ENCODE peak calls at places on chromosomes 16 and 17, in nine cellular contexts. P, N, J, T, Y, S, V, G and B are unnamed samples.

GRCh38 chr16:21023509-21024202 is 123.1 kb downstream of the LYRM1 start:
- DNase-seq in Y (no peak), T (peak), S (no peak), P (no peak), N (peak), V (no peak), G (peak), J (no peak), B (no peak)

GRCh38 chr17:79714129-79714528 is 16.6 kb upstream of the ENPP7 start:
- DNase-seq in G (no peak), S (no peak), N (no peak), J (no peak), P (no peak), V (no peak), Y (no peak), T (no peak), B (no peak)

GRCh38 chr17:6712058-6712853 is 913 bp downstream of the SLC13A5 start:
- DNase-seq in N (no peak), S (no peak), V (no peak), T (no peak), J (no peak), P (no peak), Y (no peak), G (peak), B (no peak)

GRCh38 chr17:65498831-65499230 is 62.6 kb downstream of the AXIN2 start:
- DNase-seq in N (no peak), S (no peak), Y (no peak), P (no peak), G (no peak), T (no peak), J (no peak), V (no peak), B (no peak)

GRCh38 chr16:27335349-27336052 is 21.7 kb downstream of the IL4R start:
- DNase-seq in G (no peak), V (no peak), S (no peak), P (no peak), J (no peak), Y (no peak), N (no peak), T (no peak), B (no peak)

GRCh38 chr17:2549392-2550211 is 37.9 kb upstream of the METTL16 start:
- DNase-seq in T (no peak), G (peak), Y (no peak), N (no peak), V (no peak), S (no peak), J (no peak), P (no peak), B (no peak)

GRCh38 chr16:77789646-77790370 is 1.4 kb downstream of the VAT1L start:
- DNase-seq in N (no peak), S (no peak), G (peak), P (no peak), V (no peak), Y (no peak), J (no peak), T (no peak), B (no peak)

GRCh38 chr16:88344411-88345030 is 38.2 kb upstream of the ZNF469 start:
- DNase-seq in Y (peak), J (no peak), N (no peak), S (no peak), V (no peak), G (no peak), T (no peak), P (no peak), B (no peak)

GRCh38 chr17:29707212-29707571 is 84.5 kb upstream of the CORO6 start:
- DNase-seq in S (no peak), V (no peak), G (no peak), N (no peak), J (no peak), Y (no peak), P (no peak), T (peak), B (no peak)

GRCh38 chr16:69563605-69564580 is 1.9 kb upstream of the NFAT5 start:
- DNase-seq in T (peak), Y (no peak), V (peak), P (peak), G (peak), S (peak), N (no peak), J (no peak), B (peak)

GRCh38 chr17:41009301-41009760 is 403 bp upstream of the KRTAP3-1 start:
- DNase-seq in S (no peak), T (no peak), Y (no peak), N (no peak), J (no peak), V (no peak), P (no peak), G (peak), B (no peak)

GRCh38 chr17:41010421-41010820 is 1.5 kb upstream of the KRTAP3-1 start:
- DNase-seq in Y (no peak), G (no peak), T (no peak), J (no peak), V (no peak), S (no peak), N (no peak), P (no peak), B (no peak)

GRCh38 chr17:41009936-41010335 is 1.0 kb upstream of the KRTAP3-1 start:
- DNase-seq in N (no peak), P (no peak), S (no peak), J (no peak), T (no peak), Y (no peak), V (no peak), G (no peak), B (no peak)

GRCh38 chr17:41013181-41013580 is 4.3 kb upstream of the KRTAP3-1 start:
- DNase-seq in N (no peak), T (no peak), S (no peak), G (peak), V (no peak), J (no peak), Y (no peak), P (no peak), B (no peak)

DNA sequence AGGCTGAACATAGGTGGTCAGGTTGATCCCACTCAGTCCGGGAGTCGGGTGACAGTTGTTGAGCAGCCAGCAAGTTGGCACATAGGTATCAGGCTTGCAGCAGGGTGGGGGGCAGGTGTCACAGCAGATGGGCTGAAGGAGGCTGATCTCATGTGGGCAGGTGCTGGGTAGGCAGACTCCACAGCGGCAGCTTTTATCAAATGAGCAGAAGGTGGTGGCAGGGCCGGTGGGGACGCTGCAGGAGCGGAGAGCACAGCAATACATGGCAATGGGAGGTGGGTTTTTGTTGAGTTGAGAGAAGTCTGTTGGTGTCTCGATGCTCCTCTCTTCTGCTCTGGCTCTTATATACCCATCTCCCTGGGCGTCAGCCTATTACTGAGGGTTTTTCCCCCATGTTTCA is at the start of gene KRTAP3-1:
- DNase-seq in S (no peak), Y (no peak), P (no peak), G (no peak), V (no peak), J (no peak), N (no peak), T (no peak), B (no peak)
- H3K27ac ChIP-seq in S (no peak), Y (no peak), P (no peak), G (no peak), V (no peak), J (no peak), N (no peak), T (no peak), B (no peak)

GRCh38 chr17:15268465-15268864 is 3.3 kb upstream of the PMP22 start:
- DNase-seq in P (no peak), S (no peak), G (no peak), N (peak), Y (no peak), J (no peak), V (no peak), T (no peak), B (no peak)

GRCh38 chr17:15268003-15268402 is 2.9 kb upstream of the PMP22 start:
- DNase-seq in N (no peak), Y (no peak), G (no peak), S (no peak), T (no peak), J (no peak), V (no peak), P (no peak), B (no peak)

GRCh38 chr17:15269087-15269486 is 4.0 kb upstream of the PMP22 start:
- DNase-seq in J (no peak), P (no peak), N (no peak), S (no peak), T (no peak), Y (no peak), V (no peak), G (no peak), B (no peak)

GRCh38 chr17:15270628-15271381 is 5.7 kb upstream of the PMP22 start:
- DNase-seq in S (no peak), J (no peak), N (no peak), Y (no peak), V (no peak), T (no peak), G (no peak), P (no peak), B (no peak)

DNA sequence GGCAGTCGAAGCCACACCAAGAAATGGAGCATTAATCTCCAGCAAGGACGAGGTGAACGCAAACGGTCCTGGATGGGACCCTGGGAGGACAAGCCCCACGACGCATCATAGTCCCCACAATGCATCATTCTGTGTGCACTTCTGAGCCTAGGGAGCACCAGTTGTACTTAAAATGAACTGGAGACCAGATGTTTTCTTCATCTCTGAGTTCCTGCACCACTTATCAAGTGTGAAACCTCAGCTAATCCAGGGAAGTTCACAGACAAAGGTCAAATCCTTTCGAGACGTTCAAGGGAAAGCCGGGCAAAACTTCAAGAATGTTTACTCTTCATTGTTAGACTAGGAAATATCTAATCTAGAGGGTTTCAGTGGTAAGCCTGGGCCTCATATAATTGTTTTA is 4.6 kb upstream of the PMP22 start:
- DNase-seq in P (no peak), J (no peak), Y (no peak), S (no peak), G (peak), V (no peak), N (peak), T (no peak), B (no peak)
- H3K27ac ChIP-seq in P (no peak), J (no peak), Y (no peak), S (no peak), G (no peak), V (no peak), N (peak), T (no peak), B (no peak)

GRCh38 chr16:53789159-53789558 is 85.2 kb downstream of the FTO start:
- DNase-seq in S (no peak), Y (no peak), T (no peak), N (no peak), G (no peak), P (no peak), V (no peak), J (no peak), B (no peak)
- H3K27ac ChIP-seq in S (no peak), Y (no peak), T (no peak), N (no peak), G (no peak), P (no peak), V (no peak), J (no peak), B (no peak)

GRCh38 chr17:41407226-41407625 is 9.8 kb upstream of the KRT31 start:
- DNase-seq in T (no peak), G (no peak), N (no peak), P (no peak), Y (no peak), J (no peak), V (no peak), S (no peak), B (no peak)
- H3K27ac ChIP-seq in T (no peak), G (no peak), N (no peak), P (no peak), Y (no peak), J (no peak), V (no peak), S (no peak), B (no peak)

GRCh38 chr16:70647461-70648359 is 1.4 kb downstream of the IL34 start:
- DNase-seq in V (no peak), P (no peak), J (no peak), S (no peak), N (no peak), G (no peak), Y (no peak), T (no peak), B (no peak)

GRCh38 chr16:70648606-70649005 is 2.2 kb downstream of the IL34 start:
- DNase-seq in N (no peak), V (no peak), S (no peak), Y (no peak), T (no peak), J (no peak), P (no peak), G (no peak), B (no peak)

GRCh38 chr16:70650216-70650615 is 3.9 kb downstream of the IL34 start:
- DNase-seq in S (no peak), P (no peak), T (no peak), G (no peak), Y (no peak), J (no peak), N (no peak), V (no peak), B (no peak)

GRCh38 chr16:70651524-70651923 is 5.2 kb downstream of the IL34 start:
- DNase-seq in Y (no peak), V (no peak), P (no peak), S (no peak), J (no peak), G (no peak), T (no peak), N (no peak), B (no peak)

GRCh38 chr16:70649300-70649699 is 2.9 kb downstream of the IL34 start:
- DNase-seq in S (no peak), T (no peak), V (no peak), Y (no peak), N (no peak), G (no peak), J (no peak), P (no peak), B (no peak)
- H3K27ac ChIP-seq in S (no peak), T (no peak), V (no peak), Y (no peak), N (no peak), G (no peak), J (no peak), P (no peak), B (no peak)